ENCODE peak calls at places on chromosomes 1 and 21, in five cellular contexts. R is fibroblast of villous mesenchyme; N is iPS-NIHi11; M is activated T-cell treated with anti-CD3 and anti-CD28 coated beads for 1 hour; S is activated CD4-positive, CD25-positive, alpha-beta regulatory T cell treated with anti-CD3 and anti-CD28 coated beads, Interleukin-2, amount 50 U/mL, for 16 hours. D is an unnamed sample.

GRCh38 chr21:34983680-34984086 is 65.4 kb downstream of the RUNX1 start:
- DNase-seq in S (peak), M (peak), R (no peak), N (no peak), D (peak)

GRCh38 chr1:153798468-153798780 is 23.2 kb downstream of the SLC27A3 start:
- DNase-seq in N (no peak), R (no peak), S (no peak), M (no peak), D (no peak)

GRCh38 chr1:41673355-41673754 is 188.9 kb upstream of the EDN2 start:
- DNase-seq in M (peak), N (no peak), R (peak), S (no peak), D (no peak)

GRCh38 chr1:167502719-167503452 is 15.4 kb downstream of the CD247 start:
- DNase-seq in M (no peak), S (no peak), R (no peak), N (no peak), D (no peak)

GRCh38 chr1:167054946-167055630 is 35.1 kb downstream of the GPA33 start:
- DNase-seq in R (no peak), S (no peak), N (no peak), M (no peak), D (no peak)

GRCh38 chr1:192070213-192070612 is 88.0 kb upstream of the RGS18 start:
- DNase-seq in R (no peak), N (no peak), S (no peak), M (no peak), D (no peak)

GRCh38 chr1:31775170-31775569 is 11.0 kb upstream of the ADGRB2 start:
- DNase-seq in M (no peak), R (no peak), N (no peak), S (no peak), D (no peak)

GRCh38 chr1:42877380-42877779 is 31.0 kb downstream of the ZNF691 start:
- DNase-seq in N (no peak), S (no peak), M (no peak), R (no peak), D (no peak)

GRCh38 chr1:73593804-73594203 is 604.2 kb downstream of the LRRIQ3 start:
- DNase-seq in M (no peak), S (no peak), N (no peak), R (no peak), D (peak)

D was measured in brain microvascular endothelial cell.